ENCODE peak calls at places on chromosomes 5 and 9, in ten cellular contexts. S is cardiac fibroblast, Z is PC-3, N is aorta, I is HL-60, J is HepG2, V is choroid plexus epithelial cell, W is psoas muscle, O is adrenal gland, G is tibial nerve. A is an unnamed sample.

GRCh38 chr5:90866333-90866732 is 307.7 kb downstream of the ADGRV1 start:
- DNase-seq in S (peak), Z (peak), N (no peak), I (no peak), J (peak), V (peak), W (no peak), O (no peak), G (no peak), A (peak)

GRCh38 chr5:157188270-157188669 is 7.6 kb downstream of the ITK start:
- DNase-seq in S (no peak), Z (no peak), N (no peak), I (no peak), J (no peak), V (no peak), W (no peak), O (no peak), G (no peak), A (no peak)

GRCh38 chr9:121071356-121071755 is 3.4 kb upstream of the CNTRL start:
- DNase-seq in S (no peak), Z (no peak), N (no peak), I (no peak), J (no peak), V (no peak), W (no peak), O (no peak), G (no peak), A (no peak)

GRCh38 chr5:137217599-137218200 is 281.4 kb downstream of the SPOCK1 start:
- DNase-seq in S (peak), Z (peak), N (no peak), I (no peak), J (no peak), V (no peak), W (no peak), O (no peak), G (no peak), A (no peak)

GRCh38 chr9:73643379-73644013 is 491.8 kb downstream of the ANXA1 start:
- DNase-seq in S (peak), Z (peak), N (no peak), I (no peak), J (no peak), V (peak), W (no peak), O (no peak), G (no peak), A (peak)

GRCh38 chr9:967436-967835 is 9.0 kb upstream of the DMRT3 start:
- DNase-seq in S (no peak), Z (no peak), N (no peak), I (no peak), J (no peak), V (no peak), W (no peak), O (no peak), G (no peak), A (no peak)

GRCh38 chr5:50889790-50890189 is 223.4 kb downstream of the PARP8 start:
- DNase-seq in S (no peak), Z (no peak), N (no peak), I (no peak), J (no peak), V (peak), W (no peak), O (no peak), G (no peak), A (no peak)

GRCh38 chr5:38800515-38800914 is 45.3 kb upstream of the OSMR start:
- DNase-seq in S (peak), Z (no peak), N (no peak), I (no peak), J (no peak), V (peak), W (no peak), O (no peak), G (no peak), A (no peak)

GRCh38 chr5:181047288-181047687 is 7.2 kb downstream of the BTNL9 start:
- DNase-seq in S (no peak), Z (no peak), N (no peak), I (no peak), J (no peak), V (no peak), W (no peak), O (no peak), G (no peak), A (no peak)

GRCh38 chr5:127820910-127821553 is 117.8 kb downstream of the CCDC192 start:
- DNase-seq in S (no peak), Z (peak), N (no peak), I (no peak), J (peak), V (no peak), W (no peak), O (no peak), G (no peak), A (no peak)

GRCh38 chr5:172488221-172488620 is 33.9 kb upstream of the SH3PXD2B start:
- DNase-seq in S (no peak), Z (no peak), N (no peak), I (no peak), J (no peak), V (no peak), W (no peak), O (no peak), G (no peak), A (no peak)

GRCh38 chr9:6224393-6225154 is 9.0 kb downstream of the IL33 start:
- DNase-seq in S (peak), Z (no peak), N (no peak), I (no peak), J (no peak), V (no peak), W (no peak), O (no peak), G (no peak), A (no peak)

GRCh38 chr9:130036099-130036498 is 6.9 kb downstream of the FNBP1 start:
- DNase-seq in S (peak), Z (peak), N (no peak), I (no peak), J (no peak), V (peak), W (no peak), O (no peak), G (no peak), A (no peak)

GRCh38 chr5:170313344-170313743 is 15.8 kb upstream of the LCP2 start:
- DNase-seq in S (no peak), Z (no peak), N (no peak), I (no peak), J (no peak), V (no peak), W (no peak), O (no peak), G (no peak), A (no peak)

GRCh38 chr9:127971357-127972315 is 9.2 kb downstream of the EEIG1 start:
- DNase-seq in S (no peak), Z (no peak), N (no peak), I (peak), J (no peak), V (peak), W (no peak), O (no peak), G (no peak), A (no peak)

GRCh38 chr9:112180387-112180881 is 5.3 kb upstream of the SUSD1 start:
- DNase-seq in S (no peak), Z (peak), N (no peak), I (no peak), J (peak), V (no peak), W (no peak), O (peak), G (no peak), A (no peak)

GRCh38 chr9:74006935-74007334 is 490.2 kb upstream of the RORB start:
- DNase-seq in S (peak), Z (no peak), N (no peak), I (no peak), J (no peak), V (peak), W (no peak), O (no peak), G (no peak), A (peak)

GRCh38 chr9:32404402-32404801 is 20.0 kb downstream of the ACO1 start:
- DNase-seq in S (no peak), Z (no peak), N (no peak), I (no peak), J (no peak), V (no peak), W (no peak), O (no peak), G (no peak), A (no peak)

GRCh38 chr5:157233515-157233914 is 32.4 kb upstream of the CYFIP2 start:
- DNase-seq in S (no peak), Z (no peak), N (no peak), I (no peak), J (no peak), V (no peak), W (no peak), O (no peak), G (no peak), A (no peak)

GRCh38 chr5:113489299-113489698 is 1.0 kb upstream of the MCC start:
- DNase-seq in S (peak), Z (peak), N (no peak), I (peak), J (peak), V (peak), W (peak), O (peak), G (peak), A (peak)

GRCh38 chr9:114621975-114622609 is 11.0 kb downstream of the TMEM268 start:
- DNase-seq in S (peak), Z (peak), N (no peak), I (no peak), J (no peak), V (peak), W (no peak), O (peak), G (no peak), A (peak)

GRCh38 chr5:149549461-149550266 is 1.6 kb downstream of the CSNK1A1 start:
- DNase-seq in S (peak), Z (peak), N (no peak), I (no peak), J (peak), V (peak), W (no peak), O (peak), G (no peak), A (peak)

GRCh38 chr9:28342815-28343338 is 769.6 kb upstream of the C9orf72 start:
- DNase-seq in S (no peak), Z (no peak), N (no peak), I (no peak), J (no peak), V (no peak), W (no peak), O (no peak), G (no peak), A (no peak)

GRCh38 chr5:36363101-36363500 is 61.4 kb upstream of the RANBP3L start:
- DNase-seq in S (peak), Z (peak), N (no peak), I (no peak), J (no peak), V (peak), W (no peak), O (no peak), G (no peak), A (peak)

GRCh38 chr5:9771079-9771478 is 140.9 kb upstream of the TAS2R1 start:
- DNase-seq in S (no peak), Z (no peak), N (no peak), I (no peak), J (no peak), V (no peak), W (no peak), O (no peak), G (no peak), A (no peak)

DNA sequence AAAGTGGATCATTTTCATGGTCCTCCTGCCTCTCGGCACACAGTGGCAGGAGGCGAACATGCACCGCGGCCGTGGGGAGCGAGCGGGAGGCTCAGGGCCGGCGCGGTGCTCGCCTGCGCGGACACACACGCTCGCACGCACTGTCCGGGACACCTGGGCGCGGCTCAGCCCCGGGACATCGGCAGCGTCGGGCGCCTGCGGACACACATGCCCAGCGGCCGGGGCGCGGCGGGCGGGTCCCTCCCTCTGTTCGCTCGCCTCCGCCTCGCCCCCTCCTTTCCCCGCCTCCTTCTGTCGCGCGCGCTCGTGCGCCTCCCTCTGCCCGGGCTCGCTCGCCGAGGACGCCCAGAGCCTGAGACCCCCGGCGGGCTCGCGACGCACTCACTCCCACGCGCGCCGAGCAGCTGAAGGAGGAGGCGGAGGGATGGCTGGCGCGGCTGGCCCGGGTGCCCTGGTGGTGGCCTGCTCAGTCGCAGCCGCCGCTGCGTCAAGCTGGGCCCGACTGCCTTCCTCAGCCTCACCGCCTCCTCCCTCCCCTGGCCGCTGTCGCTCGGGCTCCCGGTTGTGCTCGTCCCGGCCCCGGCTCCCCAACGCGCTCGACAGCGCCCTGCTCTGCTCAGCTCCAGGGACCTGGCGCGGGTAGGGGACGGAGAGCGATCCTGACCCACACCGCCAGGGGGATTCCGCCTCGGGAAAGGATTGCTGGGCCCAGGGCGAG is at the start of gene FRMD3:
- DNase-seq in S (peak), Z (peak), N (peak), I (peak), J (peak), V (peak), W (peak), O (peak), G (peak), A (peak)
- H3K4me3 ChIP-seq in S (peak), Z (peak), N (peak), I (peak), J (peak), V (peak), W (peak), O (peak), G (peak), A (peak)

GRCh38 chr5:53590759-53591158 is 30.3 kb downstream of the NDUFS4 start:
- DNase-seq in S (no peak), Z (no peak), N (no peak), I (no peak), J (no peak), V (no peak), W (no peak), O (no peak), G (no peak), A (no peak)

GRCh38 chr5:53597894-53598293 is 37.5 kb downstream of the NDUFS4 start:
- DNase-seq in S (no peak), Z (no peak), N (no peak), I (no peak), J (no peak), V (no peak), W (no peak), O (no peak), G (no peak), A (no peak)

DNA sequence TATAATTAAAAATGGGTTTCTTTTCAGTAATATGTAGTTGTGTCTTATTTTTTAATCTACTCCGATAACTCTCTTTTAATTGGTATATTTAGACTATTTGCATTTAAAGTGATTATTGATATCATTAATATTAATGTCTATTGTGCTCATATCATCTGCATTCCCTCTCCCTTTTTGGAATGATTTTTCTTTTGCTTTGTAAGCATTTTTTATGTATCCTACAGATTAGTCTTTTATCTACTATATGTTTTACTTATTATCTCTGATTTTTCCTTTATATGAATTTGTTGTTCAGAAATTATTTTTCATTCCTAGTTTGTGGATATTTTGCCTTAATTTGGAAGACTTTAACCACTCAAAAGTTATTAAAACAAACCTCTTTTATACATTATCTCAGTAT is 34.0 kb downstream of the NDUFS4 start:
- DNase-seq in S (no peak), Z (no peak), N (no peak), I (no peak), J (no peak), V (no peak), W (no peak), O (no peak), G (no peak), A (no peak)
- H3K4me3 ChIP-seq in S (no peak), Z (no peak), N (no peak), I (no peak), J (no peak), V (no peak), W (no peak), O (no peak), G (no peak), A (no peak)

GRCh38 chr9:134595014-134595413 is 46.6 kb upstream of the COL5A1 start:
- DNase-seq in S (no peak), Z (no peak), N (no peak), I (no peak), J (no peak), V (no peak), W (no peak), O (no peak), G (no peak), A (no peak)
- H3K4me3 ChIP-seq in S (no peak), Z (no peak), N (no peak), I (no peak), J (no peak), V (no peak), W (no peak), O (no peak), G (no peak), A (no peak)

GRCh38 chr9:93951655-93952118 is 3.5 kb downstream of the BARX1 start:
- DNase-seq in S (no peak), Z (no peak), N (no peak), I (no peak), J (no peak), V (no peak), W (no peak), O (no peak), G (no peak), A (no peak)
- H3K4me3 ChIP-seq in S (no peak), Z (peak), N (peak), I (peak), J (no peak), V (no peak), W (peak), O (peak), G (peak), A (no peak)

GRCh38 chr9:87630266-87630665 is 95.7 kb upstream of the CTSL start:
- DNase-seq in S (no peak), Z (no peak), N (no peak), I (no peak), J (peak), V (no peak), W (no peak), O (no peak), G (no peak), A (no peak)

GRCh38 chr9:87635656-87636501 is 90.0 kb upstream of the CTSL start:
- DNase-seq in S (no peak), Z (no peak), N (peak), I (no peak), J (no peak), V (no peak), W (no peak), O (peak), G (no peak), A (no peak)

GRCh38 chr9:87629094-87629493 is 96.8 kb upstream of the CTSL start:
- DNase-seq in S (no peak), Z (no peak), N (no peak), I (no peak), J (no peak), V (no peak), W (no peak), O (no peak), G (no peak), A (no peak)

DNA sequence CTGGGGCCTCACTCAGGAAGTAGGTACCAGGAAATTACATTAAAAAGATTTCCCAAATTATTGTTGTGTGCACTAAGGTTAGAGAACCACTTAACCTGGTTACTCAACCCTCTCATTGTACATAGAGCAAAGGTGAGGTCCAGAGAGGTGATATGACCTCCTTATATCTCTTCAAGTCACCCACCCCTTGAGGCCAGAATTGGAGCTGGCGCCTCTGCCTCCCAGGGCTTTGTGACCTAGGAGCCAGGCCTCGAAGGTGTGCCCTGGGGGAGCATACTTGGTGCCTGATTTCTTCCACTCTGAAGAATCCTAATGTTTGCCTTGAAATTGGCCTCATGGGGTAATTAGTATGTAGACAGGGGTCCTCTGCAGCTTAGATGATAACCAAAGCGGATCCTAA is 95.1 kb upstream of the CTSL start:
- DNase-seq in S (no peak), Z (no peak), N (no peak), I (no peak), J (no peak), V (no peak), W (no peak), O (no peak), G (no peak), A (no peak)
- H3K4me3 ChIP-seq in S (no peak), Z (no peak), N (no peak), I (no peak), J (no peak), V (no peak), W (no peak), O (no peak), G (no peak), A (no peak)

GRCh38 chr9:98121096-98121495 is 2.1 kb upstream of the TRIM14 start:
- DNase-seq in S (peak), Z (peak), N (no peak), I (no peak), J (no peak), V (peak), W (no peak), O (no peak), G (no peak), A (no peak)

GRCh38 chr9:98118640-98119601 is at the start of gene TRIM14:
- DNase-seq in S (peak), Z (peak), N (peak), I (peak), J (peak), V (peak), W (peak), O (peak), G (peak), A (peak)

GRCh38 chr9:98120476-98120875 is 1.5 kb upstream of the TRIM14 start:
- DNase-seq in S (no peak), Z (no peak), N (no peak), I (no peak), J (no peak), V (no peak), W (no peak), O (no peak), G (no peak), A (no peak)

DNA sequence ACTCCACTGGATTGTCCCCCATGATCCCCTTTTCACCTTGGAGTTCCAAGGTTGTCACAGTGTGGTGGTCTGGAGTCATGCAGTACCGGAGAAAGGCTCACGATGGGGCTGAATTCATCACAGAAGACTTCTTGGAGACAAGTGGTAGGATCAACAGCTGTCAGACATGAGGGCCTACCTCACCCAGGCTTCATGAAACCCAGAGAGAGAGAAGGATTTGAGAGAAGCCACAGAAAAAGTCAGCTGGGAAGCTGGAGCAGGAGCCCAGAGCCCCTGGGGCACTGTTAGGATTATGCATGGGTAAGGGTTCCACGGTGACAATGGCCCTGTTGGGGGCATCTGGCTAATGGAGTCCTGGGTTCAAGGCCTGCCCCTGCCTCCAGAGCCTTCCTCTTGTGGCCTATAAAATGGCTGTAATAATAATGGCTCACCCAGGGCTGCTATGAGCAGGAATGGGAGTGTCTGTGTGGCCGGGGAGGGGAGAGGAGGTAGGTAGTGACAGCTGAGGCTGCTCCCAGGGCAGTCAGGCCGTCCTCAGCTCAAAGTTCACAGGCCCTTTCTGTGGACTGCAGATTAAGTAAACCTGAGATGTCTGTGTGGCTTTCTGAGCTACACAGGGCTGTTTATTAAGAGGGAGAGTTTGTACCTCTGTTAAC is 910 bp downstream of the TRIM14 start:
- DNase-seq in S (peak), Z (peak), N (peak), I (no peak), J (peak), V (peak), W (no peak), O (no peak), G (no peak), A (no peak)
- H3K4me3 ChIP-seq in S (peak), Z (peak), N (no peak), I (peak), J (peak), V (peak), W (peak), O (peak), G (peak), A (no peak)

DNA sequence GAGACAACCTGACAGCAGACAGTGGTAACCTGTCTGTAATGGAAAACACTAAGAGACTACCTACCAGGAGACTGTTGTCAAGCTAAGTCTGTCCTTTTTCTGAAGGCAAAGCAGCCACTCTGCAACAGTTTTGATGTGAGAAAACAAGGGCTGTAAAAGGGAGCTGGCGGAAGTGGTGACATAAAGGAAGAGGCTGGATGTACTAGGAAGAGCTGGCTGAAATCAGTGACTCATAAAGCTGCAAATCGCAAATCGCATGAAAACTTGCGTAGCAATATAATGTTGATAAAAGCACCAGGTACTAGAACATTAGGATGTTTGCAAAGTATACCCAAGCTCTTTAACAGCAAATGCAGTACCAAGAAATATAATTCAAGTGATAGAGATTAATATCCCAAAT is 1.4 kb downstream of the NSUN2 start:
- DNase-seq in S (peak), Z (peak), N (no peak), I (no peak), J (no peak), V (peak), W (no peak), O (no peak), G (no peak), A (no peak)
- H3K4me3 ChIP-seq in S (no peak), Z (peak), N (no peak), I (peak), J (peak), V (peak), W (peak), O (no peak), G (no peak), A (peak)